ENCODE peak calls at places on chromosomes 7 and 10, in ten cellular contexts. N is HCT116, A is kidney epithelial cell, Y is upper lobe of right lung, M is psoas muscle, P is left ventricle myocardium inferior, U is esophagus squamous epithelium, J is mammary epithelial cell, R is OCI-LY7, E is pancreas. K is an unnamed sample. For H3K36me3, the result is how much of the 10 kb centered on the place peaks cover.

GRCh38 chr10:48744587-48744986 is 59.9 kb downstream of the WDFY4 start:
- DNase-seq in N (no peak), A (no peak), Y (no peak), M (no peak), P (no peak), U (no peak), J (no peak), R (no peak), E (no peak), K (no peak)

GRCh38 chr10:49035920-49036319 is 79.4 kb downstream of the VSTM4 start:
- DNase-seq in N (no peak), A (no peak), Y (no peak), M (no peak), P (no peak), U (no peak), J (no peak), R (no peak), E (no peak), K (no peak)

GRCh38 chr10:129075936-129076335 is 391.1 kb upstream of the MGMT start:
- DNase-seq in N (no peak), A (no peak), Y (no peak), M (no peak), P (no peak), U (no peak), J (no peak), R (no peak), E (no peak), K (no peak)

GRCh38 chr7:126450269-126450671 is 802.5 kb downstream of the GRM8 start:
- DNase-seq in N (no peak), A (no peak), Y (no peak), M (no peak), P (no peak), U (no peak), J (no peak), R (no peak), E (no peak), K (peak)

GRCh38 chr7:110356438-110356837 is 734.5 kb upstream of the LRRN3 start:
- DNase-seq in N (no peak), A (no peak), Y (no peak), M (no peak), P (no peak), U (no peak), J (no peak), R (no peak), E (no peak), K (no peak)

GRCh38 chr10:89156161-89156560 is 51.0 kb downstream of the CH25H start:
- DNase-seq in N (no peak), A (no peak), Y (no peak), M (no peak), P (no peak), U (no peak), J (no peak), R (no peak), E (no peak), K (no peak)

GRCh38 chr10:11014671-11015141 is 3.0 kb upstream of the CELF2 start:
- DNase-seq in N (no peak), A (no peak), Y (no peak), M (no peak), P (peak), U (no peak), J (no peak), R (no peak), E (no peak), K (no peak)

GRCh38 chr10:121182219-121182618 is 331.1 kb downstream of the WDR11 start:
- DNase-seq in N (no peak), A (no peak), Y (no peak), M (no peak), P (no peak), U (no peak), J (no peak), R (no peak), E (no peak), K (no peak)

GRCh38 chr7:28346972-28347371 is 65.3 kb upstream of the CREB5 start:
- DNase-seq in N (no peak), A (no peak), Y (no peak), M (no peak), P (no peak), U (no peak), J (no peak), R (no peak), E (no peak), K (no peak)

GRCh38 chr7:50595538-50596102 is 30.4 kb upstream of the DDC start:
- DNase-seq in N (peak), A (no peak), Y (no peak), M (peak), P (no peak), U (no peak), J (peak), R (peak), E (no peak), K (no peak)

GRCh38 chr10:112934193-112934592 is 15.9 kb upstream of the TCF7L2 start:
- DNase-seq in N (no peak), A (no peak), Y (no peak), M (no peak), P (no peak), U (no peak), J (peak), R (no peak), E (no peak), K (no peak)

GRCh38 chr7:85186521-85187241 is at the start of gene SEMA3D:
- DNase-seq in N (peak), A (no peak), Y (peak), M (peak), P (peak), U (no peak), J (peak), R (no peak), E (peak), K (peak)

GRCh38 chr10:28177944-28178637 is 124.8 kb downstream of the MPP7 start:
- DNase-seq in N (no peak), A (no peak), Y (no peak), M (no peak), P (no peak), U (no peak), J (peak), R (peak), E (no peak), K (peak)

GRCh38 chr10:33336606-33337334 is 2.3 kb upstream of the NRP1 start:
- DNase-seq in N (no peak), A (no peak), Y (peak), M (peak), P (peak), U (no peak), J (peak), R (no peak), E (peak), K (no peak)

GRCh38 chr10:125375210-125375609 is 214.8 kb upstream of the CTBP2 start:
- DNase-seq in N (peak), A (peak), Y (no peak), M (no peak), P (no peak), U (no peak), J (peak), R (no peak), E (no peak), K (no peak)

GRCh38 chr7:44849277-44850210 is 1.7 kb upstream of the H2AZ2 start:
- DNase-seq in N (no peak), A (no peak), Y (no peak), M (no peak), P (no peak), U (no peak), J (peak), R (no peak), E (no peak), K (no peak)

GRCh38 chr7:151080091-151080521 is 503 bp downstream of the FASTK start:
- DNase-seq in N (no peak), A (no peak), Y (no peak), M (peak), P (peak), U (no peak), J (peak), R (no peak), E (no peak), K (no peak)

GRCh38 chr7:141590071-141590470 is 38.9 kb downstream of the AGK start:
- DNase-seq in N (no peak), A (no peak), Y (no peak), M (no peak), P (no peak), U (no peak), J (no peak), R (no peak), E (no peak), K (no peak)

GRCh38 chr7:3272691-3273141 is 28.3 kb upstream of the SDK1 start:
- DNase-seq in N (peak), A (peak), Y (no peak), M (no peak), P (no peak), U (no peak), J (peak), R (no peak), E (no peak), K (no peak)

GRCh38 chr7:12674861-12675260 is 12.6 kb upstream of the ARL4A start:
- DNase-seq in N (no peak), A (no peak), Y (no peak), M (no peak), P (no peak), U (no peak), J (peak), R (peak), E (no peak), K (no peak)

GRCh38 chr10:42933454-42934340 is 143.2 kb upstream of the RET start:
- DNase-seq in N (no peak), A (no peak), Y (peak), M (no peak), P (no peak), U (no peak), J (no peak), R (no peak), E (no peak), K (no peak)

GRCh38 chr7:117098457-117098856 is 145.2 kb downstream of the ST7 start:
- DNase-seq in N (no peak), A (no peak), Y (no peak), M (no peak), P (no peak), U (no peak), J (peak), R (no peak), E (no peak), K (no peak)

GRCh38 chr7:82443044-82443800 is at the start of gene CACNA2D1:
- DNase-seq in N (no peak), A (no peak), Y (peak), M (peak), P (peak), U (no peak), J (peak), R (no peak), E (peak), K (peak)

GRCh38 chr10:74333174-74333573 is 182.2 kb downstream of the ADK start:
- DNase-seq in N (no peak), A (no peak), Y (no peak), M (no peak), P (no peak), U (no peak), J (no peak), R (no peak), E (no peak), K (no peak)
- TF ChIP-seq CTCF in N (no peak), A (no peak), Y (no peak), M (no peak), P (no peak), U (no peak), J (no peak), R (no peak), E (no peak), K (no peak)

GRCh38 chr7:93228302-93228701 is 2.0 kb upstream of the HEPACAM2 start:
- DNase-seq in N (peak), A (no peak), Y (no peak), M (no peak), P (no peak), U (no peak), J (peak), R (peak), E (no peak), K (peak)

GRCh38 chr7:93231799-93232672 is at the start of gene VPS50:
- DNase-seq in N (peak), A (peak), Y (peak), M (peak), P (peak), U (peak), J (peak), R (peak), E (peak), K (peak)

GRCh38 chr7:93231264-93231663 is 902 bp upstream of the VPS50 start:
- DNase-seq in N (no peak), A (no peak), Y (no peak), M (no peak), P (no peak), U (no peak), J (peak), R (no peak), E (no peak), K (no peak)

GRCh38 chr7:93226310-93226709 is at the start of gene HEPACAM2:
- DNase-seq in N (no peak), A (no peak), Y (no peak), M (no peak), P (no peak), U (no peak), J (no peak), R (no peak), E (no peak), K (no peak)
- H3K4me3 ChIP-seq in N (no peak), A (no peak), Y (no peak), M (no peak), P (no peak), U (no peak), J (no peak), R (no peak), E (no peak), K (no peak)

GRCh38 chr7:144759653-144760052 is 76.2 kb downstream of the TPK1 start:
- DNase-seq in N (no peak), A (no peak), Y (no peak), M (no peak), P (no peak), U (no peak), J (no peak), R (no peak), E (no peak), K (no peak)
- H3K36me3 ChIP-seq in N (under half), A (under half), Y (under half), M (under half), P (under half), U (under half), J (under half), R (under half), E (under half), K (under half)

GRCh38 chr7:4798706-4799235 is 23.3 kb downstream of the AP5Z1 start:
- DNase-seq in N (no peak), A (no peak), Y (no peak), M (no peak), P (no peak), U (no peak), J (no peak), R (no peak), E (peak), K (no peak)
- TF ChIP-seq CTCF in N (no peak), A (no peak), Y (no peak), M (no peak), P (no peak), U (no peak), J (no peak), R (no peak), E (no peak), K (no peak)

GRCh38 chr7:149071182-149071635 is 19.3 kb downstream of the ZNF786 start:
- DNase-seq in N (no peak), A (no peak), Y (no peak), M (no peak), P (no peak), U (no peak), J (no peak), R (no peak), E (no peak), K (no peak)
- H3K4me3 ChIP-seq in N (peak), A (no peak), Y (no peak), M (no peak), P (peak), U (no peak), J (no peak), R (no peak), E (no peak), K (no peak)

DNA sequence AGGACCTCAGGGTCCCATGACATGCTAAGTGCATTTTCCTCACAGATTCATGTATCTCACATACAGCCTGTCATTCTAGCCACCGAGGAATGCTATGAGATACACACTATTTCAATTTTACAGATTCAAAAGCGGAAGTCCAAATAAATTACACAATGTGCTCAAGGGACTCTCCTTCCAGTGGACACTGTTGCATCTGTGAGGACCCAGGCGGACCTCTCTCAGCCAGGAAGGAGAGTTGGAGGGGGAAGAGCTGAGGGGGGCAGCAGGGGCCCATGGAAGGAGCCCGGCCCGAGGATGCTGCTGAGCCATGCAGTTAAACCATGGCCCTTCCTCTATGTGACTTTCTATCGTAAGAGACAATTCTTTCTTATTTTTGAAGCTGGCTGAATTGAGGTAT is 93.6 kb downstream of the VOPP1 start:
- DNase-seq in N (no peak), A (no peak), Y (no peak), M (no peak), P (no peak), U (no peak), J (no peak), R (no peak), E (no peak), K (no peak)
- H3K36me3 ChIP-seq in N (under half), A (under half), Y (under half), M (under half), P (under half), U (under half), J (under half), R (under half), E (under half), K (under half)

GRCh38 chr10:78924319-78925003 is 144.3 kb upstream of the ZMIZ1 start:
- DNase-seq in N (no peak), A (no peak), Y (peak), M (no peak), P (no peak), U (no peak), J (no peak), R (no peak), E (no peak), K (no peak)

GRCh38 chr10:78928330-78928729 is 140.4 kb upstream of the ZMIZ1 start:
- DNase-seq in N (no peak), A (no peak), Y (no peak), M (no peak), P (no peak), U (no peak), J (no peak), R (no peak), E (no peak), K (no peak)

GRCh38 chr10:78925800-78926319 is 142.9 kb upstream of the ZMIZ1 start:
- DNase-seq in N (no peak), A (peak), Y (no peak), M (no peak), P (no peak), U (no peak), J (peak), R (no peak), E (no peak), K (no peak)

GRCh38 chr10:78925275-78925674 is 143.5 kb upstream of the ZMIZ1 start:
- DNase-seq in N (no peak), A (no peak), Y (no peak), M (no peak), P (no peak), U (no peak), J (no peak), R (no peak), E (no peak), K (no peak)

GRCh38 chr10:78927257-78927995 is 141.3 kb upstream of the ZMIZ1 start:
- DNase-seq in N (peak), A (no peak), Y (peak), M (no peak), P (no peak), U (no peak), J (peak), R (peak), E (no peak), K (no peak)
- TF ChIP-seq CTCF in N (no peak), A (no peak), Y (no peak), M (no peak), P (no peak), U (no peak), J (peak), R (no peak), E (no peak), K (no peak)

DNA sequence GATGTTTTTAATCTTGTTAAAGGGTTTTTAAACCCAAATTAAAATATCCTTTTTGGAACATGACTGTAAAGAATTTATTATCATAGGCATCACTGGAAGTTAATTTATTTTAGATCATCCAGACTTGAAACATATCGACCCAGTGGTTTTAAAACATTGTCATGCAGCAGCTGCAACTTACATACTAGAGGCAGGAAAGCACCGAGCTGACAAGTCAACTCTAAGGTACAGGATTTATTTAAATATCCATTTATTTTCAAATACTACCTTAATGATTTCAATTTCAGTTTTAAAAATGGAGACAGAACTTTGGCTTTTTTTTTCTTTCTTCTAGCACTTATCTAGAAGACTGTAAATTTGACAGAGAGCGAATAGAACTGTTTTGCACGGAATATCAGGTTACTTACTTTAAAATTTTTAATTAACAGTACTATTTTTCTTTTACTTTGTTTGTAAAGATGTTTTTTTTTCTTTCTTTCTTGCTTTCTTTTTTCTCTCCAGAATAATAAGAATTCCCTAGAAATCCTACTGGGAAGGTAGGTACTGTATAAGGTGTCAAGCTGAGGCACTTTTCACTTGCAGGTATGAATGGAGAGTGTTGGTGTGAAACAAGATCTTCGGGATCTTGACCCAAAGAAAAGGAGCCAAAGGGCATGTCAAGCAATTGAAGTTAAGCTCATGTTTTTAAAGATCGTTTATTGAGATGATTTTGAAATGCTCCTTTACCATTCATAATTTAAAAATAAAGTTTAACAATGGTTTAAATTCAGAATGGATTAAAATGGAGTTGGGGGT is 1.8 kb downstream of the COMMD3 start:
- DNase-seq in N (no peak), A (no peak), Y (no peak), M (no peak), P (no peak), U (no peak), J (no peak), R (no peak), E (no peak), K (no peak)
- H3K4me3 ChIP-seq in N (no peak), A (no peak), Y (peak), M (peak), P (no peak), U (no peak), J (peak), R (peak), E (no peak), K (peak)

DNA sequence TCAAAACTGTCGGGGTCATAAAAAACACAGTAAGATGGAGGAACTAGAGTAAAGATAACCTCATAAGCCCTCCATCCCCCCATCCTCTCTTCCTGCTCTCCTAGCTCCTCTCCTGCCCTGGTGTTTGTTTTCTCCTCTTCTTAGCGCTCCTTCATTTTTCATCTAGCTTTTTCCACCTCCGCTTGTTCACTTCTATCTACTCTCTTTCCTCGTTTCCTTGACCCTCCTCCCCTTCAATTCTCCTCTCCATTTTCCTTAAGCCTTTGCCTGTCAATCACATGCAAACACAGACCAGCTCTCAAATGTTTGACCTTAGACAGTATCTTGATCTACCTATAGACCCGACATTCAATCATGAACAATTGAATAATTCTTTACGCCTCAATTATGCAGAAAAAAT is 10.0 kb downstream of the NCAPG2 start:
- DNase-seq in N (no peak), A (no peak), Y (no peak), M (no peak), P (no peak), U (no peak), J (no peak), R (no peak), E (no peak), K (no peak)
- H3K36me3 ChIP-seq in N (under half), A (under half), Y (under half), M (under half), P (under half), U (under half), J (under half), R (half or more), E (under half), K (under half)

K was measured in GM06990.